ENCODE peak calls at places on chromosomes 2 and 18, in nine cellular contexts. U, R, I, A, E, Z, D, K and O are unnamed samples.

GRCh38 chr2:70944291-70944690 is 8.6 kb downstream of the ATP6V1B1 start:
- DNase-seq in U (peak), R (no peak), I (no peak), A (no peak), E (no peak), Z (no peak), D (no peak), K (no peak), O (no peak)

GRCh38 chr2:80256396-80257167 is 48.0 kb downstream of the LRRTM1 start:
- DNase-seq in U (no peak), R (peak), I (no peak), A (no peak), E (no peak), Z (peak), D (peak), K (no peak), O (peak)

GRCh38 chr2:95303191-95303914 is 6.2 kb downstream of the KCNIP3 start:
- DNase-seq in U (no peak), R (peak), I (no peak), A (no peak), E (no peak), Z (peak), D (no peak), K (no peak), O (no peak)

GRCh38 chr2:129892360-129892759 is 87.1 kb upstream of the RAB6C start:
- DNase-seq in U (no peak), R (no peak), I (no peak), A (no peak), E (no peak), Z (no peak), D (no peak), K (no peak), O (no peak)

GRCh38 chr2:38750011-38750792 is 959 bp downstream of the SRSF7 start:
- DNase-seq in U (peak), R (peak), I (peak), A (no peak), E (peak), Z (peak), D (peak), K (peak), O (no peak)

GRCh38 chr2:14137643-14138042 is 494.9 kb upstream of the LRATD1 start:
- DNase-seq in U (no peak), R (no peak), I (no peak), A (no peak), E (no peak), Z (peak), D (no peak), K (no peak), O (no peak)

GRCh38 chr18:61153571-61153970 is 179.7 kb upstream of the CDH20 start:
- DNase-seq in U (no peak), R (no peak), I (no peak), A (no peak), E (no peak), Z (no peak), D (no peak), K (no peak), O (no peak)

GRCh38 chr2:218873359-218874194 is 7.1 kb upstream of the WNT10A start:
- DNase-seq in U (no peak), R (peak), I (no peak), A (no peak), E (no peak), Z (peak), D (no peak), K (no peak), O (no peak)

GRCh38 chr18:13616041-13616440 is 110.3 kb downstream of the FAM210A start:
- DNase-seq in U (no peak), R (no peak), I (no peak), A (no peak), E (no peak), Z (no peak), D (no peak), K (no peak), O (no peak)

GRCh38 chr2:101596346-101596745 is 101.2 kb upstream of the MAP4K4 start:
- DNase-seq in U (no peak), R (no peak), I (no peak), A (no peak), E (no peak), Z (no peak), D (peak), K (no peak), O (no peak)